ENCODE peak calls at places on chromosome 7, in nine cellular contexts. K is upper lobe of right lung; Y is mucosa of descending colon; R is CD8-positive, alpha-beta memory T cell; F is ELF-1; X is anterior cingulate cortex; T is activated CD8-positive, alpha-beta memory T cell treated with anti-CD3 and anti-CD28 coated beads, Interleukin-2, amount 50 U/mL, for 4 hours; P is CD4-positive, alpha-beta T cell; H is glutamatergic neuron. N is an unnamed sample.

GRCh38 chr7:82455295-82455694 is 11.7 kb upstream of the CACNA2D1 start:
- DNase-seq in T (no peak), K (no peak), R (no peak), P (no peak), X (no peak), H (no peak), F (no peak), Y (no peak), N (no peak)

GRCh38 chr7:111987115-111987826 is 218.9 kb downstream of the DOCK4 start:
- DNase-seq in P (no peak), K (no peak), R (no peak), Y (no peak), T (no peak), X (no peak), H (no peak), F (no peak), N (no peak)

GRCh38 chr7:1668486-1668931 is 1.6 kb upstream of the ELFN1 start:
- DNase-seq in F (peak; percentile 39), R (no peak), P (no peak), T (peak; percentile 14), X (no peak), H (no peak), Y (no peak), K (peak; percentile 47), N (no peak)

GRCh38 chr7:44066494-44067063 is 1.2 kb upstream of the PGAM2 start:
- DNase-seq in R (no peak), T (peak; percentile 14), P (no peak), X (no peak), Y (no peak), H (no peak), F (no peak), K (peak; percentile 58), N (no peak)

GRCh38 chr7:78111384-78111783 is 312.8 kb downstream of the PHTF2 start:
- DNase-seq in P (no peak), X (no peak), F (no peak), H (no peak), R (no peak), T (no peak), Y (no peak), K (no peak), N (no peak)

GRCh38 chr7:131066635-131067034 is 261.0 kb upstream of the MKLN1 start:
- DNase-seq in H (no peak), R (no peak), K (no peak), F (no peak), T (no peak), Y (no peak), P (no peak), X (no peak), N (no peak)

GRCh38 chr7:47836080-47836479 is 112.2 kb downstream of the PKD1L1 start:
- DNase-seq in P (no peak), F (no peak), X (no peak), H (no peak), K (no peak), Y (no peak), R (no peak), T (no peak), N (no peak)

GRCh38 chr7:95322874-95323273 is 1.5 kb downstream of the PON1 start:
- DNase-seq in K (no peak), F (no peak), H (no peak), Y (no peak), R (no peak), P (no peak), T (no peak), X (no peak), N (no peak)

GRCh38 chr7:66583696-66584095 is 45.0 kb upstream of the KCTD7 start:
- DNase-seq in H (no peak), X (no peak), Y (no peak), K (no peak), T (no peak), P (no peak), R (no peak), F (no peak), N (no peak)

GRCh38 chr7:123823898-123824753 is 20.8 kb upstream of the HYAL4 start:
- DNase-seq in P (no peak), K (no peak), Y (no peak), F (no peak), R (peak; percentile 8), H (no peak), T (no peak), X (no peak), N (no peak)

GRCh38 chr7:22488643-22489462 is 11.1 kb downstream of the STEAP1B start:
- DNase-seq in P (peak; percentile 47), K (no peak), Y (peak; percentile 87), H (peak; percentile 78), F (peak; percentile 87), T (peak; percentile 54), R (peak; percentile 45), X (peak; percentile 79), N (peak; percentile 82)

GRCh38 chr7:47778153-47778661 is 170.1 kb downstream of the PKD1L1 start:
- DNase-seq in Y (no peak), X (no peak), R (no peak), P (no peak), F (no peak), T (no peak), K (no peak), H (no peak), N (no peak)

GRCh38 chr7:7565746-7566650 is 686 bp upstream of the MIOS start:
- DNase-seq in T (no peak), H (no peak), Y (peak; percentile 44), K (no peak), R (no peak), F (peak; percentile 55), X (no peak), P (no peak), N (no peak)

GRCh38 chr7:133980794-133981193 is 146.3 kb upstream of the LRGUK start:
- DNase-seq in R (no peak), X (no peak), Y (no peak), P (no peak), T (no peak), K (no peak), H (no peak), F (no peak), N (no peak)

GRCh38 chr7:112103246-112103645 is 103.0 kb downstream of the DOCK4 start:
- DNase-seq in H (no peak), Y (peak; percentile 28), T (no peak), X (no peak), P (no peak), R (no peak), K (no peak), F (no peak), N (no peak)

GRCh38 chr7:70298780-70299446 is 700.6 kb downstream of the AUTS2 start:
- DNase-seq in F (no peak), T (no peak), P (no peak), Y (no peak), H (no peak), R (no peak), X (no peak), K (no peak), N (no peak)

GRCh38 chr7:118870187-118870586 is 645.7 kb downstream of the ANKRD7 start:
- DNase-seq in F (peak; percentile 59), P (no peak), R (no peak), Y (no peak), H (no peak), K (no peak), X (no peak), T (no peak), N (no peak)

GRCh38 chr7:28409716-28410627 is 2.3 kb upstream of the CREB5 start:
- DNase-seq in R (no peak), T (no peak), H (peak; percentile 68), P (no peak), X (peak; percentile 5), Y (peak; percentile 8), K (peak; percentile 64), F (peak; percentile 58), N (peak; percentile 64)

GRCh38 chr7:29053105-29053872 is 93.0 kb downstream of the CPVL start:
- DNase-seq in P (no peak), Y (no peak), H (no peak), T (no peak), F (no peak), R (no peak), K (no peak), X (no peak), N (no peak)

GRCh38 chr7:14293434-14293833 is 304.0 kb upstream of the ETV1 start:
- DNase-seq in P (no peak), Y (no peak), X (no peak), H (no peak), T (no peak), F (no peak), R (no peak), K (no peak), N (no peak)

GRCh38 chr7:158446706-158447105 is 140.9 kb downstream of the PTPRN2 start:
- DNase-seq in F (no peak), K (no peak), P (no peak), R (no peak), Y (no peak), H (no peak), T (no peak), X (no peak), N (no peak)

GRCh38 chr7:4738711-4739527 is 36.5 kb upstream of the AP5Z1 start:
- DNase-seq in F (peak; percentile 91), T (peak; percentile 36), Y (no peak), K (no peak), X (peak; percentile 14), H (no peak), R (peak; percentile 42), P (no peak), N (no peak)

GRCh38 chr7:140358024-140358770 is 40.1 kb downstream of the SLC37A3 start:
- DNase-seq in R (no peak), F (no peak), K (no peak), P (no peak), T (no peak), X (no peak), H (no peak), Y (no peak), N (no peak)

GRCh38 chr7:64753032-64753431 is 41.2 kb upstream of the ZNF138 start:
- DNase-seq in F (no peak), H (no peak), P (no peak), X (no peak), Y (no peak), R (no peak), T (no peak), K (no peak), N (no peak)

GRCh38 chr7:139471740-139472353 is 11.6 kb downstream of the KLRG2 start:
- DNase-seq in P (no peak), K (no peak), F (peak; percentile 47), X (no peak), H (no peak), T (no peak), Y (no peak), R (no peak), N (no peak)

GRCh38 chr7:50657341-50657873 is 92.2 kb upstream of the DDC start:
- DNase-seq in X (peak; percentile 60), T (no peak), Y (no peak), R (no peak), P (no peak), F (no peak), K (no peak), H (no peak), N (no peak)

GRCh38 chr7:124387056-124387455 is 354.2 kb upstream of the TMEM229A start:
- DNase-seq in H (no peak), F (no peak), P (no peak), Y (no peak), R (no peak), X (no peak), K (no peak), T (no peak), N (no peak)

GRCh38 chr7:152959610-152960009 is 200.1 kb downstream of the ACTR3B start:
- DNase-seq in F (peak; percentile 21), K (no peak), X (no peak), H (no peak), P (no peak), R (no peak), Y (no peak), T (no peak), N (peak; percentile 47)

GRCh38 chr7:71348751-71349415 is 216.9 kb downstream of the GALNT17 start:
- DNase-seq in P (no peak), H (no peak), X (no peak), T (no peak), K (no peak), R (no peak), F (peak; percentile 75), Y (no peak), N (no peak)

GRCh38 chr7:136687693-136688322 is 180.6 kb upstream of the CHRM2 start:
- DNase-seq in X (no peak), F (peak; percentile 3), K (no peak), Y (peak; percentile 6), T (no peak), P (no peak), H (no peak), R (no peak), N (no peak)

GRCh38 chr7:115676707-115677106 is 353.9 kb downstream of the TFEC start:
- DNase-seq in P (no peak), T (no peak), Y (no peak), F (no peak), R (no peak), K (no peak), X (no peak), H (no peak), N (no peak)